ENCODE peak calls at places on chromosome 11, in five cellular contexts. O is brain microvascular endothelial cell, Q is sigmoid colon, E is lower lobe of right lung, D is AG04450. B is an unnamed sample.
A peak's percentile ranks its signal among the peaks of the same experiment; 100 is the strongest.

GRCh38 chr11:10694481-10695239 is 1.1 kb upstream of the IRAG1 start:
- DNase-seq in O (peak; percentile 41), Q (no peak), E (no peak), D (peak; percentile 65), B (no peak)

GRCh38 chr11:127288926-127289325 is 288.4 kb upstream of the KIRREL3 start:
- DNase-seq in O (no peak), Q (no peak), E (no peak), D (no peak), B (no peak)

GRCh38 chr11:122977455-122978302 is 4.0 kb downstream of the BSX start:
- DNase-seq in O (no peak), Q (peak; percentile 59), E (no peak), D (no peak), B (no peak)

GRCh38 chr11:35235944-35236666 is 97.1 kb downstream of the CD44 start:
- DNase-seq in O (no peak), Q (no peak), E (no peak), D (no peak), B (peak; percentile 64)

GRCh38 chr11:34203377-34203801 is 98.0 kb downstream of the NAT10 start:
- DNase-seq in O (no peak), Q (no peak), E (no peak), D (no peak), B (no peak)

GRCh38 chr11:61442616-61443015 is 12.7 kb downstream of the SDHAF2 start:
- DNase-seq in O (no peak), Q (no peak), E (no peak), D (no peak), B (no peak)

GRCh38 chr11:11558352-11558751 is 63.5 kb downstream of the GALNT18 start:
- DNase-seq in O (no peak), Q (no peak), E (peak; percentile 64), D (no peak), B (no peak)

GRCh38 chr11:62044639-62045121 is 77.2 kb upstream of the FTH1 start:
- DNase-seq in O (no peak), Q (no peak), E (no peak), D (no peak), B (no peak)

GRCh38 chr11:77644887-77645286 is 7.3 kb upstream of the CLNS1A start:
- DNase-seq in O (no peak), Q (no peak), E (no peak), D (no peak), B (no peak)

GRCh38 chr11:13277719-13278619 is at the start of gene BMAL1:
- DNase-seq in O (no peak), Q (peak; percentile 80), E (peak; percentile 84), D (no peak), B (peak; percentile 38)

GRCh38 chr11:45266693-45267451 is 19.3 kb downstream of the SYT13 start:
- DNase-seq in O (no peak), Q (no peak), E (no peak), D (no peak), B (no peak)

GRCh38 chr11:57648791-57649735 is 649 bp downstream of the YPEL4 start:
- DNase-seq in O (no peak), Q (peak; percentile 67), E (no peak), D (no peak), B (no peak)

GRCh38 chr11:57651408-57651807 is 1.7 kb upstream of the YPEL4 start:
- DNase-seq in O (no peak), Q (no peak), E (no peak), D (no peak), B (no peak)

GRCh38 chr11:57653162-57653561 is 3.5 kb upstream of the YPEL4 start:
- DNase-seq in O (no peak), Q (no peak), E (no peak), D (no peak), B (no peak)

GRCh38 chr11:57649826-57650738 is at the start of gene YPEL4:
- DNase-seq in O (peak; percentile 74), Q (peak; percentile 84), E (peak; percentile 57), D (peak; percentile 50), B (peak; percentile 79)

DNA sequence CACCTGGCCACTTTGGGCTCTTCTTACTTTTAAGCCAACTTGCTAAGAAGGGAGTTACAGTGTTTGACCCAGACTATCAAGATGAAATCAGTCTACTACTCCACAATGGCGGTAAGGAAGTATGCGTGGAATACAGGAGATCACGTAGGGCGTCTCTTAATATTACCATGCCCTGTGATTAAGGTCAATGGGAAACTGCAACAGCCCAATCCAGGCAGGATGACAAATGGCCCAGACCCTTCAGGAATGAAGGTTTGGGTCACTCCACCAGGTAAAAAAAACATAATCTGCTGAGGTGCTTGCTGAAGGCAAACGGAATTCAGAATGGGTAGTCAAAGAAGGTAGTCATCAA is 1.0 kb upstream of the YPEL4 start:
- DNase-seq in O (no peak), Q (no peak), E (no peak), D (no peak), B (no peak)
- H3K27ac ChIP-seq in O (no peak overlapping the region), Q (no peak overlapping the region), E (no peak overlapping the region), D (no peak overlapping the region), B (no peak overlapping the region)

GRCh38 chr11:5989203-5989602 is 2.4 kb upstream of the OR52L1 start:
- DNase-seq in O (no peak), Q (no peak), E (no peak), D (no peak), B (no peak)

GRCh38 chr11:5986885-5987284 is at the start of gene OR52L1:
- DNase-seq in O (no peak), Q (no peak), E (no peak), D (no peak), B (no peak)

DNA sequence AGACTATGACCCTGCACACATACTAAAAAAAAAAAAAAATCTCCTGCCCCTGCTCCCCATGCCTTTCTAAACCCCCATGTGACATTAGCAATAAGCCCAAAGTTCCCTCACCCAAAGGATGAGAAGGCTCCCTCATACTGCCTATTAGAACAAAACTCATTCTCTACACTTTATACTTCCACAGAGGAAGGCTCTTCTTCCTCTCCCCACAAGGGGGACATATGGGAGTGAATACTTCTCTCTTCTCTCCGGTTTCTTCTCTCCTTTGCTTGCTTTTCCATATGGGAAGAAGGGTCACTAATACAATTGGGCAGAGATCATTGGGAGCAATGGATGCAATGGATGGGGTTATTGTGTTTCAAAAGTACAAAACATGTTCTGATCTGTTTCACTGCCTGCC is 3.3 kb downstream of the OR52L1 start:
- DNase-seq in O (no peak), Q (no peak), E (no peak), D (no peak), B (no peak)
- TF ChIP-seq CTCF in O (no peak), Q (no peak), E (no peak), D (no peak), B (no peak)

DNA sequence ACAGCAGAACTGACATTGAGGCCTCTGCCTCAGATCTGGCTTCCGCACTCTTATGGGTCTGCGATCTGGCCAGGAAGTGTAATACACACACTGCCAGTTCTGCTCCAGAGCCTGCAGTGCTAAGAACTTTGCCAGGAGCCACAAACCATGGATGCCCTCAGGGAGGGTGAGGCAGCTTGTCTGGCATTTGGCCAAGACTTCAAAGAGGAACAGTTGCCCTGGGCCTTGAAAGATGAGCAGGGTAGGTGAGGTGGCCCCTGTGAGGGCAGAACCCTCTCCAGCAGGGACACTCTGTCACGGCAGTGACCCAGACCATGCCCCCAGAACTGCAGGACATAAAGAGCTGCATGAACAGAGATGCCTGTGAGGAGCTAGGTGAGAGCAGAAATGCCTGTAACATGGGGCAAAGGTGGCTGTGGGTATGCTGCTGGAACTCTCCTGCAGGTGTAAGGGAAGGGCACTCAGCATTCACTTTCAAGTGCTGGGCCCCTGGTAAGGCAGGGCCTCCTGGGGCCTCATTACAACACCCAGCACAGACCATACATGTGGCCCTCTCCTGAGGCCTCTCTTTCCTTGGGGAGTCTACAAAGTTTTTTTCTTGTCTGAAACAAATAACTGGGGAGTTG is 47.3 kb downstream of the NEU3 start:
- DNase-seq in O (no peak), Q (no peak), E (no peak), D (no peak), B (no peak)
- H3K27ac ChIP-seq in O (no peak overlapping the region), Q (no peak overlapping the region), E (no peak overlapping the region), D (peak overlapping the region; percentile 31), B (no peak overlapping the region)

GRCh38 chr11:83449338-83449913 is 163.3 kb upstream of the CCDC90B start:
- DNase-seq in O (no peak), Q (no peak), E (no peak), D (no peak), B (no peak)
- TF ChIP-seq CTCF in O (no peak), Q (no peak), E (no peak), D (no peak), B (no peak)

GRCh38 chr11:115301029-115301428 is 203.2 kb downstream of the CADM1 start:
- DNase-seq in O (no peak), Q (no peak), E (no peak), D (no peak), B (no peak)

GRCh38 chr11:115297330-115297729 is 206.9 kb downstream of the CADM1 start:
- DNase-seq in O (no peak), Q (no peak), E (no peak), D (no peak), B (no peak)

GRCh38 chr11:115303304-115303703 is 200.9 kb downstream of the CADM1 start:
- DNase-seq in O (no peak), Q (no peak), E (no peak), D (no peak), B (no peak)

GRCh38 chr11:115303929-115304328 is 200.3 kb downstream of the CADM1 start:
- DNase-seq in O (no peak), Q (no peak), E (no peak), D (no peak), B (no peak)

DNA sequence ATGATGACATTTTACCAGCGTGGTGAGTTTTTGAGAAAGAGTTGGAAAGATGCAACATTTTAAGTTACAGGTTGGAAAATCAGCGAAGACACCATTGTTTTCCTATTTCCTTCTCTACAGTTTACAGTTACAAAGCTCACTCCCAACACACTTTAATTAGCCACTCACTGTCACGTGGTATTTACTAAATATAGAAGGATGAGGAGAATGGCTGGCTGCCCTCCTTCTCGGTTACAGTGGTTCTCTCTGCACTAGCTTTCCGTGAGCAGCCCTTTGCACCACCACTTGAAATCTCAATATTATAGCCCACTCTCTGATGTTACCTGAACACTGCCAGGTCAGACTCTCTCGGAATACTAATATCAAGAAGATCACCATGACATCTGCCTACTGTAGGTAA is 205.6 kb downstream of the CADM1 start:
- DNase-seq in O (no peak), Q (no peak), E (no peak), D (no peak), B (no peak)
- H3K27ac ChIP-seq in O (no peak overlapping the region), Q (no peak overlapping the region), E (no peak overlapping the region), D (no peak overlapping the region), B (no peak overlapping the region)

DNA sequence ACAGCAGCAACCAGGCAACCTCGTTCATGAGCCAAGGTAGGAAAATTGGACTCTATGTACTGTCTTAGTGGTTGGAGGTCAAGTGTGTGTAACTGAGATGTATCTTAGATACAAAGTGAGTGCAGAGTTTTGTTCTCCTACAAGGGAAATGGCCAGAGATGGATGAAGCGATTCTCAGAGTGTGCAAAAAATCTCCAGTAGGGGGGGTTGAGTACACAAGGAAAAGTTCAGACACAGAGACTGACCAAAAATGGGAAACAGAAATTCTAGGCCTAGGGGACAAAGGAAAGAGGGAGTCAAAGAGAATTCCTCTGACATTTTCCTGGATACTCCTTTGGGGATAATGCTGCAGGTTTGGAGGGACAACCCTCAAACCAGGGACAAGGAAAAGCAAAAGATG is 38.2 kb upstream of the OR5AK2 start:
- DNase-seq in O (no peak), Q (no peak), E (no peak), D (no peak), B (no peak)
- TF ChIP-seq CTCF in O (no peak), Q (no peak), E (no peak), D (no peak), B (no peak)

GRCh38 chr11:2567026-2567671 is 122.3 kb downstream of the KCNQ1 start:
- DNase-seq in O (no peak), Q (peak; percentile 54), E (peak; percentile 21), D (no peak), B (no peak)
- H3K27ac ChIP-seq in O (no peak overlapping the region), Q (no peak overlapping the region), E (no peak overlapping the region), D (no peak overlapping the region), B (no peak overlapping the region)

GRCh38 chr11:5071815-5072214 is 2.4 kb downstream of the OR52E1 start:
- DNase-seq in O (no peak), Q (no peak), E (no peak), D (no peak), B (no peak)
- TF ChIP-seq CTCF in O (no peak), Q (no peak), E (no peak), D (no peak), B (no peak)